ENCODE peak calls at places on chromosomes 4 and X, in seven cellular contexts. E is pancreas; T is activated CD4-positive, alpha-beta T cell treated with anti-CD3 and anti-CD28 coated beads for 36 hours; D is AG08396; F is stimulated activated CD8-positive, alpha-beta memory T cell treated with anti-CD3 and anti-CD28 coated beads, Interleukin-4, amount 100 ng/mL, for 1 hour; V is astrocyte; M is iPS DF 6.9. H is an unnamed sample.

GRCh38 chrX:31266172-31267076 is 194.6 kb upstream of the FTHL17 start:
- DNase-seq in E (peak), T (peak), D (peak), F (no peak), V (no peak), M (no peak), H (peak)

GRCh38 chrX:118727686-118728339 is 407 bp downstream of the IL13RA1 start:
- DNase-seq in E (peak), T (peak), D (peak), F (no peak), V (peak), M (no peak), H (peak)

GRCh38 chr4:122480023-122480422 is 23.5 kb upstream of the IL2 start:
- DNase-seq in E (no peak), T (no peak), D (peak), F (no peak), V (peak), M (no peak), H (no peak)

GRCh38 chr4:102759835-102760644 is 728 bp downstream of the MANBA start:
- DNase-seq in E (peak), T (peak), D (peak), F (no peak), V (peak), M (no peak), H (peak)

GRCh38 chr4:178427663-178428062 is 985.4 kb upstream of the AGA start:
- DNase-seq in E (no peak), T (no peak), D (no peak), F (no peak), V (no peak), M (no peak), H (no peak)

GRCh38 chrX:13469963-13470679 is 99.3 kb upstream of the EGFL6 start:
- DNase-seq in E (no peak), T (no peak), D (peak), F (no peak), V (peak), M (no peak), H (no peak)

GRCh38 chr4:39609454-39609911 is 29.2 kb downstream of the SMIM14 start:
- DNase-seq in E (no peak), T (no peak), D (no peak), F (no peak), V (no peak), M (no peak), H (no peak)

GRCh38 chr4:6763330-6763851 is 19.1 kb upstream of the KIAA0232 start:
- DNase-seq in E (no peak), T (no peak), D (no peak), F (no peak), V (no peak), M (no peak), H (no peak)

GRCh38 chr4:16931906-16932305 is 33.5 kb upstream of the LDB2 start:
- DNase-seq in E (no peak), T (no peak), D (peak), F (no peak), V (peak), M (no peak), H (no peak)

GRCh38 chrX:48703642-48704481 is 7.3 kb downstream of the SUV39H1 start:
- DNase-seq in E (no peak), T (no peak), D (peak), F (no peak), V (no peak), M (no peak), H (no peak)

GRCh38 chrX:121356139-121356849 is 308.9 kb downstream of the GLUD2 start:
- DNase-seq in E (no peak), T (no peak), D (no peak), F (no peak), V (no peak), M (no peak), H (no peak)

GRCh38 chr4:174154455-174154854 is 129.0 kb downstream of the FBXO8 start:
- DNase-seq in E (no peak), T (no peak), D (peak), F (no peak), V (peak), M (no peak), H (no peak)

GRCh38 chr4:37816006-37816405 is 10.5 kb upstream of the PGM2 start:
- DNase-seq in E (no peak), T (no peak), D (no peak), F (no peak), V (no peak), M (no peak), H (no peak)

GRCh38 chrX:153792368-153792767 is 1.8 kb downstream of the IDH3G start:
- DNase-seq in E (no peak), T (no peak), D (no peak), F (no peak), V (no peak), M (no peak), H (no peak)

GRCh38 chrX:17412692-17413091 is 37.7 kb downstream of the NHS start:
- DNase-seq in E (no peak), T (no peak), D (peak), F (no peak), V (peak), M (no peak), H (no peak)

GRCh38 chrX:373641-374471 is 12.9 kb downstream of the PPP2R3B start:
- DNase-seq in E (no peak), T (peak), D (peak), F (no peak), V (peak), M (no peak), H (no peak)

GRCh38 chr4:80197132-80197573 is at the start of gene PRDM8:
- DNase-seq in E (no peak), T (peak), D (no peak), F (no peak), V (peak), M (no peak), H (no peak)

GRCh38 chr4:61827907-61828328 is 627.8 kb downstream of the ADGRL3 start:
- DNase-seq in E (no peak), T (no peak), D (no peak), F (no peak), V (no peak), M (no peak), H (no peak)

GRCh38 chr4:120007171-120007894 is 59.3 kb downstream of the MAD2L1 start:
- DNase-seq in E (no peak), T (no peak), D (peak), F (no peak), V (peak), M (no peak), H (no peak)

GRCh38 chr4:20960291-20960690 is 260.0 kb downstream of the PACRGL start:
- DNase-seq in E (no peak), T (no peak), D (no peak), F (no peak), V (no peak), M (no peak), H (no peak)

GRCh38 chr4:102322736-102323135 is 22.5 kb downstream of the SLC39A8 start:
- DNase-seq in E (no peak), T (no peak), D (no peak), F (no peak), V (no peak), M (no peak), H (no peak)

GRCh38 chrX:74246524-74246923 is 57.5 kb upstream of the ZCCHC13 start:
- DNase-seq in E (no peak), T (no peak), D (no peak), F (no peak), V (no peak), M (no peak), H (no peak)

GRCh38 chrX:6026980-6027379 is 201.7 kb downstream of the NLGN4X start:
- DNase-seq in E (no peak), T (no peak), D (no peak), F (no peak), V (no peak), M (no peak), H (no peak)

GRCh38 chr4:108030332-108030731 is 40.6 kb downstream of the HADH start:
- DNase-seq in E (no peak), T (peak), D (peak), F (no peak), V (peak), M (peak), H (no peak)

GRCh38 chrX:39308126-39308525 is 506.9 kb downstream of the MID1IP1 start:
- DNase-seq in E (no peak), T (no peak), D (no peak), F (no peak), V (peak), M (no peak), H (no peak)

GRCh38 chr4:182206266-182206665 is 36.9 kb upstream of the TENM3 start:
- DNase-seq in E (no peak), T (no peak), D (no peak), F (no peak), V (no peak), M (no peak), H (no peak)

GRCh38 chrX:101430457-101431078 is 22.5 kb downstream of the HNRNPH2 start:
- DNase-seq in E (no peak), T (no peak), D (no peak), F (no peak), V (peak), M (no peak), H (no peak)

GRCh38 chr4:155134136-155134535 is 74.3 kb upstream of the NPY2R start:
- DNase-seq in E (no peak), T (no peak), D (no peak), F (no peak), V (no peak), M (no peak), H (no peak)

GRCh38 chr4:109495514-109495913 is 61.9 kb downstream of the SEC24B start:
- DNase-seq in E (no peak), T (no peak), D (no peak), F (no peak), V (no peak), M (no peak), H (no peak)

GRCh38 chr4:73803213-73803612 is 33.3 kb upstream of the CXCL6 start:
- DNase-seq in E (no peak), T (no peak), D (no peak), F (no peak), V (no peak), M (no peak), H (no peak)

GRCh38 chr4:150236626-150237025 is 158.4 kb downstream of the DCLK2 start:
- DNase-seq in E (no peak), T (no peak), D (no peak), F (no peak), V (peak), M (no peak), H (no peak)

GRCh38 chr4:80180743-80181142 is 16.6 kb upstream of the PRDM8 start:
- DNase-seq in E (no peak), T (no peak), D (no peak), F (no peak), V (no peak), M (no peak), H (no peak)

GRCh38 chr4:185311113-185311888 is 84.4 kb downstream of the LRP2BP start:
- DNase-seq in E (no peak), T (no peak), D (no peak), F (no peak), V (no peak), M (no peak), H (no peak)

H was measured in lung.